ENCODE peak calls at places on chromosome 21, in five cellular contexts. F is hepatocyte; E is colonic mucosa; I is CD4-positive, CD25-positive, alpha-beta regulatory T cell; P is mesendoderm. Q is an unnamed sample. For H3K4me1, the result is how much of the 10 kb centered on the place peaks cover.

GRCh38 chr21:14876464-14876863 is 188.3 kb downstream of the NRIP1 start:
- DNase-seq in P (no peak), I (no peak), F (peak), E (peak), Q (no peak)

GRCh38 chr21:27250386-27250785 is 283.5 kb upstream of the ADAMTS5 start:
- DNase-seq in I (no peak), F (no peak), E (no peak), P (no peak), Q (no peak)

GRCh38 chr21:42636535-42636914 is 16.9 kb upstream of the PDE9A start:
- DNase-seq in F (no peak), P (no peak), E (no peak), I (no peak), Q (peak)

GRCh38 chr21:15968911-15969310 is 239.1 kb downstream of the USP25 start:
- DNase-seq in E (no peak), P (no peak), I (no peak), F (no peak), Q (no peak)

GRCh38 chr21:15054606-15055239 is 10.1 kb downstream of the NRIP1 start:
- DNase-seq in F (no peak), I (no peak), E (no peak), P (no peak), Q (no peak)

GRCh38 chr21:25735895-25736597 is 1.3 kb downstream of the GABPA start:
- DNase-seq in E (no peak), I (no peak), P (peak), F (peak), Q (peak)

GRCh38 chr21:15141236-15141970 is 76.6 kb upstream of the NRIP1 start:
- DNase-seq in P (no peak), I (no peak), E (peak), F (no peak), Q (no peak)

GRCh38 chr21:25691931-25692330 is 42.8 kb downstream of the ATP5PF start:
- DNase-seq in P (no peak), F (no peak), E (no peak), I (no peak), Q (no peak)

GRCh38 chr21:19405326-19405725 is 1001.7 kb upstream of the TMPRSS15 start:
- DNase-seq in P (no peak), F (no peak), I (no peak), E (no peak), Q (no peak)

GRCh38 chr21:21236981-21237380 is 238.8 kb downstream of the NCAM2 start:
- DNase-seq in E (no peak), I (no peak), P (no peak), F (no peak), Q (no peak)

GRCh38 chr21:36698160-36699025 is 522 bp upstream of the SIM2 start:
- DNase-seq in F (no peak), E (no peak), I (no peak), P (peak), Q (no peak)

GRCh38 chr21:41967708-41968107 is 13.9 kb upstream of the C2CD2 start:
- DNase-seq in E (peak), I (no peak), P (no peak), F (no peak), Q (no peak)

GRCh38 chr21:38386967-38387366 is 111.3 kb downstream of the ERG start:
- DNase-seq in E (no peak), P (no peak), F (peak), I (no peak), Q (no peak)

GRCh38 chr21:32403201-32403701 is 9.3 kb upstream of the EVA1C start:
- DNase-seq in E (peak), I (peak), P (peak), F (peak), Q (peak)

DNA sequence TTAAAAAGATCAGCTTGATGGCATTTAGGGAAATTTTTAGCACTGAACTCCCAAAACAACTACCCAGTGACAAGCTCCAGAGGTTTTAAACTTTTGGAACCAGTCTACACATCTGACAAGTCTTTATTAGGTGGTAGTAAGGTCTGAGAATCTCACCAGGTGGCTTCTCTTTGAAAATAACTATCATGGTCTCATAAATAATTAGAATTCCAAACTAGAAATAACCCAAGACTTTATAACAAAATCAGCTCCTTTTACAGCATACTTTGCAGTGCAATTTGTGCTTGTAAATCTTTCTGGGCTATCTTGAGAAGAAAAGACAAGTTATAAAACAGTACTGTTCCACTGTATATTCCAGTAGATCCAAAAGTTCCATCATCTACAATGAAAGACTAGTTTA is 108.7 kb downstream of the LTN1 start:
- DNase-seq in E (no peak), I (no peak), P (no peak), F (no peak), Q (no peak)
- H3K4me3 ChIP-seq in E (no peak), I (peak), P (no peak), F (no peak), Q (peak)

GRCh38 chr21:43908167-43908566 is 43.1 kb downstream of the AGPAT3 start:
- DNase-seq in P (no peak), E (no peak), F (no peak), I (no peak), Q (no peak)

GRCh38 chr21:43907751-43908150 is 42.7 kb downstream of the AGPAT3 start:
- DNase-seq in I (no peak), F (no peak), P (no peak), E (no peak), Q (no peak)

GRCh38 chr21:43905726-43906455 is 40.9 kb downstream of the AGPAT3 start:
- DNase-seq in E (no peak), F (no peak), P (no peak), I (no peak), Q (no peak)

GRCh38 chr21:43904316-43904925 is 39.4 kb downstream of the AGPAT3 start:
- DNase-seq in E (no peak), P (no peak), F (no peak), I (no peak), Q (no peak)

DNA sequence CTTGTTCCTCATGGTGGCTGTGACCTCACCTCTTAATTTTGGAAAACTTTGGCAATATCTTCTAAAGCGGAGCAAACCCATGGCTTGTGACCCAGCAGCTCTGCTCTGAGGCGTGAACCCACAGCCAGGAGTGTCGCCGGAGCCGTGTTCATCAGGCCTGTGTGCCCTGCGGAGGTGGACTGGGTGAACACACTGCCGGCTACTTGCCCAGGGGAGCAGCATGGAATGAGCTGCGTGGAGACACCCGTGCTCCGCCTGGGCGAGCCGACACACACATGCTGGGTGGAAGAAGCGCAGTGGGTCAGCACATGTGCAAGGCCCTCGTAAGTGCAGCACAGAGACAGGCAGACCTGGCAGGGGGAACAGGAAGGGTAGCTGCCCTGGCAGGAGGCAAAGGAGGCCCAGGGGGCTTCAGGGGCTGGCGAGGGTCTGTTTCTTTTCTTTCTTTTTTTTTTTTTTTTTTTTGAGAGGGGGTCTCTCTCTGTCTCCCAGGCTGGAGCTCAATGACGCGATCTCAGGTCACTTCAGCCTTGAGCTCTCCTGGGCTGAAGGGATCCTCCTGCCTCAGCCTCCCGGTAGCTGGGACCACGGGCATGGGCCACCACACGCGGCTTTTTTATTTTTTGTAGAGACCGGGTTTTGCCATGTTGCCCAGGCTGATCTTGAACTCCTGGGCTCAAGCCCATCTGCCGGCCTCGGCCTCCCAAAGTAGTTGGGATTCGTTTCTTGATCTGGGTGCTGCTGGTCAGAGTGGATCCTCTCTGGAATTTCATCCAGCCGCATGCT is 41.8 kb downstream of the AGPAT3 start:
- DNase-seq in E (no peak), P (no peak), I (no peak), F (no peak), Q (no peak)
- H3K4me1 ChIP-seq in E (under half), P (under half), I (under half), F (under half), Q (under half)

GRCh38 chr21:45406801-45407628 is 2.0 kb downstream of the COL18A1 start:
- DNase-seq in I (no peak), P (peak), E (no peak), F (no peak), Q (peak)

GRCh38 chr21:45409466-45410150 is 4.6 kb downstream of the COL18A1 start:
- DNase-seq in I (no peak), E (no peak), F (no peak), P (no peak), Q (no peak)

GRCh38 chr21:45408811-45409261 is 3.9 kb downstream of the COL18A1 start:
- DNase-seq in P (no peak), F (no peak), E (no peak), I (no peak), Q (no peak)

GRCh38 chr21:45407629-45408247 is 2.8 kb downstream of the COL18A1 start:
- DNase-seq in P (no peak), F (no peak), I (no peak), E (no peak), Q (no peak)

DNA sequence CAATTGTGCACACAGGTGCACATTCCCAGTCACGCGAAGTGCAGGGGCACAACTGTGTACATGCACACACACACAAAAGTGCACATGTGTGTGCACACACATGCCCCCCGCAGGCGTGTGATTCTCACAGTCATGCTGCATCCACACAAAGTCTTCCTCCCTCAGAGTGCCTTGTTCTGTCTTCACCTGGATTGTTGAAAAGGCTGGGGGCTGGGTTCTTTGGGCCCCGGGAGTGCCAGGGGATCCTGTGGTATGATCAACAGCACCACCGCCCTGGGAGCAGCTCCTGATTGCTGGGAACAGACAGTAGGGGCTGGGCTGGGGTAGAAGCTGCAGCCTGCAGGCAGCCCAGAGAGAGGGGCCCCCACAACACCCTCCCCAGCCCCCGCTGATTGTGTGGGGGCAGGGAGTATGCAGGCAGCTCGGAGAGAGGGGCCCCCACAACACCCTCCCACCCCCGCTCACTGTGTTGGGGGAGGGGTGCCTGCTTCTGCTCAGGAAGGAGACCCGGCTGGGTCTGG is 3.4 kb downstream of the COL18A1 start:
- DNase-seq in I (no peak), F (no peak), E (no peak), P (no peak), Q (no peak)
- H3K4me3 ChIP-seq in I (no peak), F (no peak), E (no peak), P (no peak), Q (no peak)

DNA sequence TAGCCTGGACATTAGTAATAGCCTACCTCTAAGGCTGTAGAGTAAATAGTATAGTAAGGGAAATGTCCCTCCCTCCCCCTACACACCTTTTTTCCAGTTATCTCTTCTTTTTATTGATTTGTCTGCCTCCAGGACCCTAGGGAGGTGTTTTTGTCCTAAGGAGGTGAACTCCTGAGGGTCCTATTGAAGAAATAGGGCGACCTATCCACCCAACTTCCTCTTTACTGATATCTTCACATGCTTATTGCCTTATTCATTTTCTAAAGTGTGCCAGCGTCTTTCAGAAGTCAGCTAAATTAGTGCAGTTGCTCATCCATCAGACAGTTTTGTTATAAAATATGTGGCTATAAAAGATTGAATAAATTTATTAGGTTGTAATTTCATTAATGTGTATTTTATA is 5.9 kb downstream of the BACH1 start:
- DNase-seq in I (no peak), F (no peak), E (no peak), P (no peak), Q (no peak)
- H3K4me1 ChIP-seq in I (under half), F (half or more), E (under half), P (under half), Q (under half)

DNA sequence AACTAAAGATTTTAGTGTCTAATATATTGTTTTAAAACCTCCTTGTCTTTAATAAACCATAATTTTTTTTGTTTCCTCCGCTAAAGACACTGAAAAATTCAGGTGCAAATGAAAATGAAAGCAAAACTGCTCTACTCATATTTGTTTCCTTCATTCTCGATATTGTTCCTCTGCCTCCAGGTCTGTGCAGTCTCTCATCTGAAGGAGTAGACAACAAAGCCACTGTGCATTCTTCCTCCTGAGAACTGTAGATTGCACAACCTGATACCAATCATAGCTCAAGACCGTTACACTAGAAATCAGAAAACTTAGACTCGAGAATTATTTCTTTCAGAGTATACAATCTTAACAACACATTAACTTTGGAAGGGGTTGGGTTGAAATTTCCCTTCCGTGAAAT is 373.1 kb upstream of the CXADR start:
- DNase-seq in F (no peak), P (no peak), E (no peak), I (no peak), Q (no peak)
- H3K4me3 ChIP-seq in F (no peak), P (no peak), E (peak), I (peak), Q (no peak)

DNA sequence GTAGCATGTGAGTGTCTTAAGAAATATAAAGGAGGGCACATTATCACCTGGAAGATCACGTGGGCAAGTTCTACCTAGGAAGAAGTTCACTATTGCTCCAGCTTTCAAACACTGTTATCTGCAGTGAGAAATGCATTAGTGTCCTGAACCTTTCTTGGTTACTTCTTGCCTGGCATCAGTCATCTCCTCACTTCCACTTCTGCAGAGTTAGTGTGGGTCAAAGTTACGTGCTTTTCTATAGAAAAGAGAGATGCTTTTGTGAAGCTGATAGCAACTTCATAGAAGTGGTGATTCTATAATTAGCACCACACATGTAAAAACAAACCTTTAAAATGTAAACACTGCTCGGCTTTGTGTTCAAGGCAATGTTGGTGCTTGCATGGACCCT is 57.2 kb downstream of the MRPS6 start:
- DNase-seq in F (no peak), P (no peak), I (no peak), E (no peak), Q (no peak)
- H3K4me1 ChIP-seq in F (under half), P (under half), I (half or more), E (under half), Q (half or more)

DNA sequence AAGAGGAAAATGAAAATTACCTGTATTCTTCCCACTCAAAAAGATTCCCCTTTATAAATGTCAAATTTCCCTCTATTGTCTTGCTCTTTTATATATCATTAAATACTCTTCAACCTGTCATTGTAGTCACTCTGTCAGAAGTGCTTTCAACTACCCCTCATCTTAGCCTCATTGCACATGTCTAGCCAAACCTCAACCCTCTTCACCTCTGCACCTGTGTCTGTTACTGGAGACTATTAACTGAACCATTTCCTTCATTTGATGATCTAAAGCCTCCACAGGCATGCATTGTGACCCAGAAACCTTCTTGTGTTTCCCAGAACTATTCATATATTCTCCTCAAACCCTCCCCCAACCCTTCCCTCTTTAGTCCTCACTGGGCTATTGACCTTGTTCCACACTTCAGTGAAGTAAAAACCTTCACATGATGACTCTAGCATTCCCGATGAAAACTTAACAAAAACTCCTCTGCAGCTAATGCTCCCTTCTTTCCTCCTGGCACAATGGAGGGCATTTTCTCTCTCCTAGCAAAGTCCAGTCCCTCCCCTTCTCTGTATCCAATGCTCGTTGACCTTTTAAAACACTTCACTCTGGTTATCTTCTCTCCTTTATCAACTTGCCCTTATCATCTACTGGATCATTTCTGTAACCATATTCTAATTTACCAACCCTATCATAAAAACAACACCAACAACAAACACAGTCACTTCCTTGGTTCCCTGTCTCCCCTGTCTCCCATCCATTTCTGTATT is 86.1 kb downstream of the BACH1 start:
- DNase-seq in I (no peak), E (no peak), P (no peak), F (no peak), Q (no peak)
- H3K4me3 ChIP-seq in I (no peak), E (no peak), P (no peak), F (no peak), Q (no peak)

Q was measured in cardiac muscle cell.